ENCODE peak calls at places on chromosomes 4 and X, in seven cellular contexts. One of them, this sample, is unnamed.

GRCh38 chr4:30717208-30718020 is 2.8 kb upstream of the PCDH7 start:
- DNase-seq in GM23248: peak; percentile 70
- DNase-seq in stomach: peak; percentile 38
- DNase-seq in PC-3: peak; percentile 49
- DNase-seq in left lung: peak; percentile 79
- DNase-seq in mesendoderm: no peak
- DNase-seq in uterus: peak; percentile 43
- DNase-seq in this sample: peak; percentile 78

GRCh38 chr4:36207367-36207766 is 36.9 kb downstream of the ARAP2 start:
- DNase-seq in GM23248: no peak
- DNase-seq in stomach: no peak
- DNase-seq in PC-3: no peak
- DNase-seq in left lung: no peak
- DNase-seq in mesendoderm: no peak
- DNase-seq in uterus: no peak
- DNase-seq in this sample: no peak

GRCh38 chr4:150232029-150232428 is 153.8 kb downstream of the DCLK2 start:
- DNase-seq in GM23248: no peak
- DNase-seq in stomach: no peak
- DNase-seq in PC-3: no peak
- DNase-seq in left lung: no peak
- DNase-seq in mesendoderm: no peak
- DNase-seq in uterus: no peak
- DNase-seq in this sample: no peak

GRCh38 chrX:136954930-136955329 is 74.4 kb upstream of the RBMX start:
- DNase-seq in GM23248: peak; percentile 59
- DNase-seq in stomach: no peak
- DNase-seq in PC-3: peak; percentile 52
- DNase-seq in left lung: no peak
- DNase-seq in mesendoderm: peak; percentile 3
- DNase-seq in uterus: no peak
- DNase-seq in this sample: peak; percentile 28

GRCh38 chrX:40130207-40130606 is 32.4 kb upstream of the BCOR start:
- DNase-seq in GM23248: peak; percentile 79
- DNase-seq in stomach: no peak
- DNase-seq in PC-3: peak; percentile 53
- DNase-seq in left lung: no peak
- DNase-seq in mesendoderm: peak; percentile 71
- DNase-seq in uterus: peak; percentile 50
- DNase-seq in this sample: peak; percentile 85

GRCh38 chr4:148954011-148954749 is 512.0 kb upstream of the NR3C2 start:
- DNase-seq in GM23248: no peak
- DNase-seq in stomach: no peak
- DNase-seq in PC-3: peak; percentile 76
- DNase-seq in left lung: no peak
- DNase-seq in mesendoderm: no peak
- DNase-seq in uterus: no peak
- DNase-seq in this sample: no peak

GRCh38 chr4:140326395-140326993 is 47.0 kb upstream of the SCOC start:
- DNase-seq in GM23248: peak; percentile 73
- DNase-seq in stomach: no peak
- DNase-seq in PC-3: peak; percentile 59
- DNase-seq in left lung: no peak
- DNase-seq in mesendoderm: peak; percentile 60
- DNase-seq in uterus: peak; percentile 54
- DNase-seq in this sample: peak; percentile 74

GRCh38 chr4:99821918-99822503 is 5.4 kb downstream of the DAPP1 start:
- DNase-seq in GM23248: no peak
- DNase-seq in stomach: no peak
- DNase-seq in PC-3: no peak
- DNase-seq in left lung: no peak
- DNase-seq in mesendoderm: no peak
- DNase-seq in uterus: no peak
- DNase-seq in this sample: no peak

GRCh38 chr4:78204176-78204575 is 147.1 kb downstream of the FRAS1 start:
- DNase-seq in GM23248: no peak
- DNase-seq in stomach: no peak
- DNase-seq in PC-3: no peak
- DNase-seq in left lung: no peak
- DNase-seq in mesendoderm: no peak
- DNase-seq in uterus: no peak
- DNase-seq in this sample: no peak

GRCh38 chr4:181661090-181661489 is 582.1 kb upstream of the TENM3 start:
- DNase-seq in GM23248: peak; percentile 56
- DNase-seq in stomach: no peak
- DNase-seq in PC-3: no peak
- DNase-seq in left lung: no peak
- DNase-seq in mesendoderm: no peak
- DNase-seq in uterus: no peak
- DNase-seq in this sample: peak; percentile 90

GRCh38 chrX:47390676-47391234 is 20.4 kb downstream of the ZNF157 start:
- DNase-seq in GM23248: no peak
- DNase-seq in stomach: no peak
- DNase-seq in PC-3: no peak
- DNase-seq in left lung: no peak
- DNase-seq in mesendoderm: no peak
- DNase-seq in uterus: no peak
- DNase-seq in this sample: no peak

GRCh38 chrX:67619253-67619652 is 75.4 kb downstream of the AR start:
- DNase-seq in GM23248: peak; percentile 84
- DNase-seq in stomach: no peak
- DNase-seq in PC-3: no peak
- DNase-seq in left lung: no peak
- DNase-seq in mesendoderm: no peak
- DNase-seq in uterus: no peak
- DNase-seq in this sample: peak; percentile 61

GRCh38 chr4:147778942-147779341 is 47.1 kb downstream of the ARHGAP10 start:
- DNase-seq in GM23248: no peak
- DNase-seq in stomach: no peak
- DNase-seq in PC-3: no peak
- DNase-seq in left lung: no peak
- DNase-seq in mesendoderm: no peak
- DNase-seq in uterus: no peak
- DNase-seq in this sample: no peak

GRCh38 chr4:142168181-142168580 is 531.8 kb downstream of the IL15 start:
- DNase-seq in GM23248: no peak
- DNase-seq in stomach: no peak
- DNase-seq in PC-3: no peak
- DNase-seq in left lung: no peak
- DNase-seq in mesendoderm: no peak
- DNase-seq in uterus: no peak
- DNase-seq in this sample: peak; percentile 2

GRCh38 chrX:45557390-45557789 is 356.7 kb upstream of the DIPK2B start:
- DNase-seq in GM23248: peak; percentile 0
- DNase-seq in stomach: no peak
- DNase-seq in PC-3: peak; percentile 43
- DNase-seq in left lung: no peak
- DNase-seq in mesendoderm: no peak
- DNase-seq in uterus: no peak
- DNase-seq in this sample: peak; percentile 17

GRCh38 chr4:83112239-83112638 is 2.3 kb downstream of the PLAC8 start:
- DNase-seq in GM23248: no peak
- DNase-seq in stomach: no peak
- DNase-seq in PC-3: no peak
- DNase-seq in left lung: no peak
- DNase-seq in mesendoderm: no peak
- DNase-seq in uterus: no peak
- DNase-seq in this sample: no peak

GRCh38 chr4:69532886-69533506 is 37.3 kb upstream of the UGT2B4 start:
- DNase-seq in GM23248: no peak
- DNase-seq in stomach: no peak
- DNase-seq in PC-3: no peak
- DNase-seq in left lung: no peak
- DNase-seq in mesendoderm: no peak
- DNase-seq in uterus: no peak
- DNase-seq in this sample: no peak

GRCh38 chr4:69534697-69535096 is 39.0 kb upstream of the UGT2B4 start:
- DNase-seq in GM23248: no peak
- DNase-seq in stomach: no peak
- DNase-seq in PC-3: no peak
- DNase-seq in left lung: no peak
- DNase-seq in mesendoderm: no peak
- DNase-seq in uterus: no peak
- DNase-seq in this sample: no peak

GRCh38 chr4:69532125-69532524 is 36.4 kb upstream of the UGT2B4 start:
- DNase-seq in GM23248: no peak
- DNase-seq in stomach: no peak
- DNase-seq in PC-3: no peak
- DNase-seq in left lung: no peak
- DNase-seq in mesendoderm: no peak
- DNase-seq in uterus: no peak
- DNase-seq in this sample: no peak

GRCh38 chr4:69536558-69536957 is 40.9 kb upstream of the UGT2B4 start:
- DNase-seq in GM23248: no peak
- DNase-seq in stomach: no peak
- DNase-seq in PC-3: no peak
- DNase-seq in left lung: no peak
- DNase-seq in mesendoderm: no peak
- DNase-seq in uterus: no peak
- DNase-seq in this sample: no peak

DNA sequence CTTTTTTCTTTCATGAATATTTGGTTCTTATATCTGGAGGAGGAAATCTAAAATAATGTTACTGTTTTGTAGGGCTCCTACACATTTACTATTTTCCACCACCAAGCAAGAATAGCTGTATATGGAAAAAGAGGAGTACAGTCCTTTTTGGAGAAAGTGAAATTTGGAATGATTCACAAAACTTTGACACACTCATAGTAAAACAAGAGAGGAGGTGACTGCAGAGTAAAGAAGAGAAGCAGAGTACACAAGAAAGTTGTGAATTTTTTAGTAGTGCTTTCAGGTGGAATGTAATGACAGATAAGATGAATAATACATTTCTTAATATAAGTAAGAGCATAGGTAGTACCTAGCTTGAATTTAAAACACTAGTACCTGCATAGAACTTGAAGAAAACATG is 41.3 kb upstream of the UGT2B4 start:
- DNase-seq in GM23248: no peak
- DNase-seq in stomach: no peak
- DNase-seq in PC-3: no peak
- DNase-seq in left lung: no peak
- DNase-seq in mesendoderm: no peak
- DNase-seq in uterus: no peak
- DNase-seq in this sample: no peak
- H3K4me1 ChIP-seq in GM23248: no peaks in the 10 kb centered on the region
- H3K4me1 ChIP-seq in stomach: no peaks in the 10 kb centered on the region
- H3K4me1 ChIP-seq in PC-3: no peaks in the 10 kb centered on the region
- H3K4me1 ChIP-seq in left lung: no peaks in the 10 kb centered on the region
- H3K4me1 ChIP-seq in mesendoderm: no peaks in the 10 kb centered on the region
- H3K4me1 ChIP-seq in uterus: no peaks in the 10 kb centered on the region
- H3K4me1 ChIP-seq in this sample: no peaks in the 10 kb centered on the region

GRCh38 chr4:123555500-123556273 is 159.1 kb downstream of the SPRY1 start:
- DNase-seq in GM23248: peak; percentile 68
- DNase-seq in stomach: peak; percentile 96
- DNase-seq in PC-3: peak; percentile 70
- DNase-seq in left lung: no peak
- DNase-seq in mesendoderm: peak; percentile 23
- DNase-seq in uterus: peak; percentile 81
- DNase-seq in this sample: peak; percentile 91

GRCh38 chr4:123553733-123554132 is 157.1 kb downstream of the SPRY1 start:
- DNase-seq in GM23248: no peak
- DNase-seq in stomach: no peak
- DNase-seq in PC-3: no peak
- DNase-seq in left lung: no peak
- DNase-seq in mesendoderm: peak; percentile 83
- DNase-seq in uterus: no peak
- DNase-seq in this sample: no peak

GRCh38 chr4:123554263-123554662 is 157.7 kb downstream of the SPRY1 start:
- DNase-seq in GM23248: no peak
- DNase-seq in stomach: no peak
- DNase-seq in PC-3: no peak
- DNase-seq in left lung: no peak
- DNase-seq in mesendoderm: no peak
- DNase-seq in uterus: no peak
- DNase-seq in this sample: no peak

GRCh38 chr4:123554819-123555499 is 158.4 kb downstream of the SPRY1 start:
- DNase-seq in GM23248: no peak
- DNase-seq in stomach: no peak
- DNase-seq in PC-3: no peak
- DNase-seq in left lung: no peak
- DNase-seq in mesendoderm: no peak
- DNase-seq in uterus: no peak
- DNase-seq in this sample: no peak

GRCh38 chr4:123553279-123553678 is 156.7 kb downstream of the SPRY1 start:
- DNase-seq in GM23248: no peak
- DNase-seq in stomach: no peak
- DNase-seq in PC-3: no peak
- DNase-seq in left lung: no peak
- DNase-seq in mesendoderm: no peak
- DNase-seq in uterus: no peak
- DNase-seq in this sample: no peak
- H3K36me3 ChIP-seq in GM23248: no peaks in the 10 kb centered on the region
- H3K36me3 ChIP-seq in stomach: no peaks in the 10 kb centered on the region
- H3K36me3 ChIP-seq in PC-3: no peaks in the 10 kb centered on the region
- H3K36me3 ChIP-seq in left lung: no peaks in the 10 kb centered on the region
- H3K36me3 ChIP-seq in mesendoderm: no peaks in the 10 kb centered on the region
- H3K36me3 ChIP-seq in uterus: no peaks in the 10 kb centered on the region
- H3K36me3 ChIP-seq in this sample: no peaks in the 10 kb centered on the region

DNA sequence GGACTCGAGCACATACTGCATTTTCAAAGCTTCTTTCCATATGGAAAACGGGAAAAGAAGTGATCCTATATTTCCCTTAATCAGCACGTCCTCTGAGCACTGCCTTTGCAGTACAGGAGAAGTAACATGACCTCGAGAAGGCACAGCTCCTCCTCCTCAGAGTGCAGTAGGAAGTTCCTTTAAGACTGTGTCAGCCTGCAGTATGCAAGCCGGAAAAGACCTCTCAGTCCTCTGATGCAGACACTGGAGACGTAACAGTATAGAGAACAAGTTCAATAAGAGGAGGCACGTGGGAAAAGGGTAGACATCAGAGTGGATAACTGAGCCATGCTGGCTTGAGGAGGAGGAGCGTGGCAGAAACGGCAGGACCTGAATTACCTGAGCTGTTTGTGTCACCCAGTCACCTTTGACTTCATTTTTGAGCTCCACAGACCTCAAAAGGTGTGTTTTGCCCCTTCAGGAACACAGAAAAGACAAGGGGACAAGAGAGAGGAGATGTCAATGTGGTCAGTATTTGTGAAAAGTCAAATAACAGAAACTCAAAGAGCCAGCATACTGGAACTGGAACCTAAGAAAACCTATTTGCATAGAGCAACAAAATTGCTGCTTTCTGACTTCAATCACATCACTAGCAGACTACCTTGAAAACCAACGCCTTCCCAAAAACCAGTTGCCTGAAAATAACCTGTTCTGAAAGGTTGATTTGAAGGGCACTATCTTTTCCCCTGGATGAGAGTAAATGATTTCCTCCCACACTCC is 20.8 kb downstream of the IRF2 start:
- DNase-seq in GM23248: peak; percentile 91
- DNase-seq in stomach: peak; percentile 49
- DNase-seq in PC-3: peak; percentile 42
- DNase-seq in left lung: no peak
- DNase-seq in mesendoderm: peak; percentile 79
- DNase-seq in uterus: no peak
- DNase-seq in this sample: peak; percentile 89
- H3K4me1 ChIP-seq in GM23248: peaks cover 52% of the 10 kb centered on the region
- H3K4me1 ChIP-seq in stomach: peaks cover 58% of the 10 kb centered on the region
- H3K4me1 ChIP-seq in PC-3: peaks cover 27% of the 10 kb centered on the region
- H3K4me1 ChIP-seq in left lung: peaks cover 88% of the 10 kb centered on the region
- H3K4me1 ChIP-seq in mesendoderm: peaks cover 13% of the 10 kb centered on the region
- H3K4me1 ChIP-seq in uterus: peaks cover 24% of the 10 kb centered on the region
- H3K4me1 ChIP-seq in this sample: peaks cover 22% of the 10 kb centered on the region

GRCh38 chr4:85531575-85532339 is 56.8 kb downstream of the ARHGAP24 start:
- DNase-seq in GM23248: no peak
- DNase-seq in stomach: no peak
- DNase-seq in PC-3: no peak
- DNase-seq in left lung: no peak
- DNase-seq in mesendoderm: no peak
- DNase-seq in uterus: no peak
- DNase-seq in this sample: no peak
- H3K36me3 ChIP-seq in GM23248: no peaks in the 10 kb centered on the region
- H3K36me3 ChIP-seq in stomach: no peaks in the 10 kb centered on the region
- H3K36me3 ChIP-seq in PC-3: no peaks in the 10 kb centered on the region
- H3K36me3 ChIP-seq in left lung: no peaks in the 10 kb centered on the region
- H3K36me3 ChIP-seq in mesendoderm: no peaks in the 10 kb centered on the region
- H3K36me3 ChIP-seq in uterus: no peaks in the 10 kb centered on the region
- H3K36me3 ChIP-seq in this sample: no peaks in the 10 kb centered on the region